ENCODE peak calls at places on chromosomes 4 and X, in eight cellular contexts. One of them, this sample, is unnamed.

GRCh38 chrX:24146283-24146865 is 3.2 kb upstream of the ZFX start:
- DNase-seq in GM13977: peak
- DNase-seq in WTC11: no peak
- DNase-seq in left lung: no peak
- DNase-seq in endothelial cell: no peak
- DNase-seq in foreskin fibroblast: peak
- DNase-seq in psoas muscle: no peak
- DNase-seq in osteocyte: no peak
- DNase-seq in this sample: no peak

GRCh38 chr4:89489338-89489771 is 181.8 kb upstream of the GPRIN3 start:
- DNase-seq in GM13977: no peak
- DNase-seq in left lung: no peak
- DNase-seq in endothelial cell: peak
- DNase-seq in foreskin fibroblast: no peak
- DNase-seq in psoas muscle: peak
- DNase-seq in osteocyte: no peak
- DNase-seq in WTC11: peak
- DNase-seq in this sample: peak

GRCh38 chr4:159010563-159011260 is 92.2 kb upstream of the RAPGEF2 start:
- DNase-seq in endothelial cell: no peak
- DNase-seq in left lung: peak
- DNase-seq in GM13977: no peak
- DNase-seq in foreskin fibroblast: peak
- DNase-seq in WTC11: no peak
- DNase-seq in psoas muscle: peak
- DNase-seq in osteocyte: no peak
- DNase-seq in this sample: no peak

GRCh38 chrX:30893206-30893605 is 4.2 kb upstream of the TAB3 start:
- DNase-seq in psoas muscle: no peak
- DNase-seq in WTC11: no peak
- DNase-seq in osteocyte: no peak
- DNase-seq in left lung: no peak
- DNase-seq in foreskin fibroblast: no peak
- DNase-seq in endothelial cell: no peak
- DNase-seq in GM13977: no peak
- DNase-seq in this sample: no peak

GRCh38 chr4:6687947-6688878 is 5.5 kb upstream of the S100P start:
- DNase-seq in psoas muscle: no peak
- DNase-seq in osteocyte: no peak
- DNase-seq in endothelial cell: no peak
- DNase-seq in GM13977: no peak
- DNase-seq in left lung: peak
- DNase-seq in WTC11: no peak
- DNase-seq in foreskin fibroblast: no peak
- DNase-seq in this sample: peak

GRCh38 chr4:55038176-55038890 is 87.1 kb downstream of the KDR start:
- DNase-seq in GM13977: no peak
- DNase-seq in WTC11: no peak
- DNase-seq in osteocyte: no peak
- DNase-seq in foreskin fibroblast: peak
- DNase-seq in psoas muscle: no peak
- DNase-seq in endothelial cell: no peak
- DNase-seq in left lung: no peak
- DNase-seq in this sample: no peak

GRCh38 chrX:114201622-114202021 is 382.3 kb upstream of the HTR2C start:
- DNase-seq in left lung: no peak
- DNase-seq in osteocyte: no peak
- DNase-seq in foreskin fibroblast: no peak
- DNase-seq in GM13977: no peak
- DNase-seq in WTC11: no peak
- DNase-seq in psoas muscle: no peak
- DNase-seq in endothelial cell: no peak
- DNase-seq in this sample: peak

GRCh38 chr4:7070729-7071511 is 3.1 kb upstream of the GRPEL1 start:
- DNase-seq in GM13977: peak
- DNase-seq in endothelial cell: peak
- DNase-seq in left lung: peak
- DNase-seq in WTC11: peak
- DNase-seq in osteocyte: peak
- DNase-seq in psoas muscle: peak
- DNase-seq in foreskin fibroblast: peak
- DNase-seq in this sample: peak

GRCh38 chrX:50281253-50281652 is 76.7 kb downstream of the CCNB3 start:
- DNase-seq in psoas muscle: no peak
- DNase-seq in osteocyte: no peak
- DNase-seq in endothelial cell: no peak
- DNase-seq in GM13977: no peak
- DNase-seq in foreskin fibroblast: no peak
- DNase-seq in WTC11: no peak
- DNase-seq in left lung: no peak
- DNase-seq in this sample: no peak

GRCh38 chrX:129235903-129236302 is 287.4 kb downstream of the SMARCA1 start:
- DNase-seq in osteocyte: no peak
- DNase-seq in foreskin fibroblast: no peak
- DNase-seq in psoas muscle: no peak
- DNase-seq in GM13977: no peak
- DNase-seq in endothelial cell: no peak
- DNase-seq in left lung: no peak
- DNase-seq in WTC11: no peak
- DNase-seq in this sample: peak

GRCh38 chrX:133921764-133922389 is 63.5 kb downstream of the GPC3 start:
- DNase-seq in WTC11: peak
- DNase-seq in osteocyte: no peak
- DNase-seq in foreskin fibroblast: peak
- DNase-seq in GM13977: peak
- DNase-seq in left lung: peak
- DNase-seq in endothelial cell: peak
- DNase-seq in psoas muscle: peak
- DNase-seq in this sample: peak

GRCh38 chr4:124278477-124278876 is 434.1 kb downstream of the ANKRD50 start:
- DNase-seq in GM13977: no peak
- DNase-seq in WTC11: no peak
- DNase-seq in endothelial cell: no peak
- DNase-seq in foreskin fibroblast: no peak
- DNase-seq in left lung: no peak
- DNase-seq in osteocyte: no peak
- DNase-seq in psoas muscle: no peak
- DNase-seq in this sample: no peak

GRCh38 chrX:1597345-1598020 is 6.1 kb downstream of the AKAP17A start:
- DNase-seq in WTC11: no peak
- DNase-seq in foreskin fibroblast: no peak
- DNase-seq in endothelial cell: no peak
- DNase-seq in psoas muscle: no peak
- DNase-seq in GM13977: peak
- DNase-seq in left lung: no peak
- DNase-seq in osteocyte: no peak
- DNase-seq in this sample: no peak

GRCh38 chr4:29560452-29560851 is 1159.7 kb upstream of the PCDH7 start:
- DNase-seq in WTC11: no peak
- DNase-seq in osteocyte: no peak
- DNase-seq in foreskin fibroblast: no peak
- DNase-seq in GM13977: no peak
- DNase-seq in endothelial cell: no peak
- DNase-seq in psoas muscle: no peak
- DNase-seq in left lung: no peak
- DNase-seq in this sample: no peak

DNA sequence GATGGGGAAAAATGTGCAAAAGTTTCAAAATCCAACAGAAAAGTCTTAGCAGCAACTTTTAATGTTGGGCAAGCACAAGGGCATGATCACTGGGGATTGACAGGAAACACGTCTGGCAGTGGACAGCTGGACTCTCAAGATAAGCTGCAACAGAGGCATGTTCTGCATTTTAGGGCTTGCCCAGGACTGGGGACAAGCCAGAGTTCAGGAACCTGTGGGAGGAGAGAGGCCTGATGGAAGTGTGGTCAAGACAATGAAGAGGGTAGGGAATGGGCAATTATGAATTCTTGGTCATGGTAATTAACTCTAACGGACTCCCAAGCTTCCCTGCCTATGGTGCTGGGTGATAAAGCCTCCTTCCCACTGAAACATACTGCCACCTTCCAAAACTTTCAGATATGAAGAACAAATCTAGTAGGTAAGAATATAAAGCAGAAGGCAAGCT is 48.4 kb downstream of the ANXA3 start:
- DNase-seq in left lung: no peak
- DNase-seq in endothelial cell: peak
- DNase-seq in WTC11: no peak
- DNase-seq in osteocyte: no peak
- DNase-seq in psoas muscle: no peak
- DNase-seq in GM13977: no peak
- DNase-seq in foreskin fibroblast: no peak
- DNase-seq in this sample: no peak
- TF ChIP-seq CTCF in left lung: no peak
- TF ChIP-seq CTCF in endothelial cell: no peak
- TF ChIP-seq CTCF in WTC11: no peak
- TF ChIP-seq CTCF in osteocyte: no peak
- TF ChIP-seq CTCF in psoas muscle: no peak
- TF ChIP-seq CTCF in GM13977: no peak
- TF ChIP-seq CTCF in foreskin fibroblast: no peak
- TF ChIP-seq CTCF in this sample: no peak

DNA sequence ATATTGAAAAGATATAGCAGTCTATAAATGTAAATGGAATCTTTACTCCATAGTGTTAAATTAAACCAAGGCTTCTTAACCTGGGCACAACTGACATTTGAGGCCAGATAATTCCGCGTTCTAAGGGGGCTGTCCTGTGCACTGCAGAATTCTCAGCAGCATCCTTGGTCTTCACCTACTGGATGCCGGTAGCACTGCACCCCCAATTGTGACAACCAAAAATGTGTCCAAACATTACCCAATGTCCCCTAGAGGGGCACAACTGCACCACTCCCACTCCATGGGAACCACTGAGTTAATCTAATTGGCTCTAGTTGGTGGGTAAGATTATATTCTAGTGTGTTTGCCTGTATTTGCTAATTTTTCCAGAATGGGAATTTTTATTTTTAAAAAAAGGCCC is 16.6 kb downstream of the AP1S2 start:
- DNase-seq in foreskin fibroblast: no peak
- DNase-seq in osteocyte: no peak
- DNase-seq in WTC11: peak
- DNase-seq in GM13977: no peak
- DNase-seq in left lung: no peak
- DNase-seq in psoas muscle: no peak
- DNase-seq in endothelial cell: peak
- DNase-seq in this sample: peak
- TF ChIP-seq CTCF in foreskin fibroblast: no peak
- TF ChIP-seq CTCF in osteocyte: peak
- TF ChIP-seq CTCF in WTC11: no peak
- TF ChIP-seq CTCF in GM13977: peak
- TF ChIP-seq CTCF in left lung: no peak
- TF ChIP-seq CTCF in psoas muscle: no peak
- TF ChIP-seq CTCF in endothelial cell: peak
- TF ChIP-seq CTCF in this sample: peak

GRCh38 chrX:148552775-148553174 is 52.4 kb downstream of the AFF2 start:
- DNase-seq in foreskin fibroblast: no peak
- DNase-seq in psoas muscle: no peak
- DNase-seq in WTC11: no peak
- DNase-seq in endothelial cell: no peak
- DNase-seq in left lung: no peak
- DNase-seq in osteocyte: no peak
- DNase-seq in GM13977: peak
- DNase-seq in this sample: peak
- TF ChIP-seq CTCF in foreskin fibroblast: no peak
- TF ChIP-seq CTCF in psoas muscle: no peak
- TF ChIP-seq CTCF in WTC11: no peak
- TF ChIP-seq CTCF in endothelial cell: peak
- TF ChIP-seq CTCF in left lung: no peak
- TF ChIP-seq CTCF in osteocyte: peak
- TF ChIP-seq CTCF in GM13977: no peak
- TF ChIP-seq CTCF in this sample: no peak

DNA sequence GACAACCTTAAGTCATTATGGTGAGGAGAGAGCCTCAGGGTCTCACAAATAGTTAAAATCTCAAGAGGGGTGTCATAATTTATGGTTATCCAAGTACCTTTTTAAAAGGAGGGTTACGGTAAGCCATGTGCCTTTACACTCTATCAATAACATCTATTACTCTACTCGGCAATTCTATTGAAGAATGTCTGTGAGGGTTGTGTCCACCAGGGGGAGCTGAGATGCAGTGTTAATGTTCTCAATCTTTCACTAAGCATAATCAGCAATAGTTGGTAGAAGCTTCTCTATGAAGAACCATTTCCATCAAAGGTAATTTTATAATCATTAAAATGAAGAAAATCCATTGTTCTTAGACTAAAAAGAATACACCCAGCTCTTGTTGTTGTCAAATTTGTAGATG is 457.4 kb downstream of the CENPC start:
- DNase-seq in foreskin fibroblast: no peak
- DNase-seq in GM13977: peak
- DNase-seq in endothelial cell: peak
- DNase-seq in osteocyte: no peak
- DNase-seq in left lung: no peak
- DNase-seq in psoas muscle: peak
- DNase-seq in WTC11: peak
- DNase-seq in this sample: peak
- TF ChIP-seq CTCF in foreskin fibroblast: no peak
- TF ChIP-seq CTCF in GM13977: peak
- TF ChIP-seq CTCF in endothelial cell: peak
- TF ChIP-seq CTCF in osteocyte: peak
- TF ChIP-seq CTCF in left lung: peak
- TF ChIP-seq CTCF in psoas muscle: peak
- TF ChIP-seq CTCF in WTC11: peak
- TF ChIP-seq CTCF in this sample: peak

GRCh38 chrX:123173833-123174232 is 10.2 kb upstream of the GRIA3 start:
- DNase-seq in osteocyte: no peak
- DNase-seq in left lung: no peak
- DNase-seq in endothelial cell: no peak
- DNase-seq in foreskin fibroblast: peak
- DNase-seq in GM13977: peak
- DNase-seq in psoas muscle: no peak
- DNase-seq in WTC11: no peak
- DNase-seq in this sample: peak
- TF ChIP-seq CTCF in osteocyte: no peak
- TF ChIP-seq CTCF in left lung: no peak
- TF ChIP-seq CTCF in endothelial cell: peak
- TF ChIP-seq CTCF in foreskin fibroblast: peak
- TF ChIP-seq CTCF in GM13977: peak
- TF ChIP-seq CTCF in psoas muscle: no peak
- TF ChIP-seq CTCF in WTC11: no peak
- TF ChIP-seq CTCF in this sample: peak

DNA sequence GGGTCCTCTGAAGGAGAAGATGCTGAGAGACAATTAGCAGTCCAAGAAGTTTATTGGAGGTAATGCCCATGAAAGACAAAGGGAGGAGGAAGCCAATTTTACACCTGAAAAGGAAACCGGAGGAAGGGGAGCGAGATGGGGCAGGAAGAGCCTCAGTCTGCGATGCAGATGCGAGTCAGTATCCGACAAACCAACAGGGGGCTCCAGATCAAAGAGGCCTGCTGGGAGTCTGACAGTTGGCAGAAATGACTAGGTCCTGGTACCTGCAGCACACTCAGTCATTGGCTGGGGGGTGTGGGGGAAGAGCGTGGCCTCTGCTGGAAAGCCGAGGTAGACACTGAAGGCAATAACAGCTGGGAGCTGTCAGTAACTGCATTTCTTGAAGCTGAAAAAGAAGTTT is 231.1 kb upstream of the CENPE start:
- DNase-seq in endothelial cell: peak
- DNase-seq in WTC11: peak
- DNase-seq in GM13977: peak
- DNase-seq in osteocyte: no peak
- DNase-seq in left lung: no peak
- DNase-seq in foreskin fibroblast: no peak
- DNase-seq in psoas muscle: no peak
- DNase-seq in this sample: peak
- TF ChIP-seq CTCF in endothelial cell: peak
- TF ChIP-seq CTCF in WTC11: peak
- TF ChIP-seq CTCF in GM13977: peak
- TF ChIP-seq CTCF in osteocyte: no peak
- TF ChIP-seq CTCF in left lung: no peak
- TF ChIP-seq CTCF in foreskin fibroblast: no peak
- TF ChIP-seq CTCF in psoas muscle: no peak
- TF ChIP-seq CTCF in this sample: peak

GRCh38 chr4:134762053-134762452 is 560.5 kb upstream of the PABPC4L start:
- DNase-seq in left lung: no peak
- DNase-seq in psoas muscle: no peak
- DNase-seq in GM13977: no peak
- DNase-seq in foreskin fibroblast: no peak
- DNase-seq in WTC11: peak
- DNase-seq in endothelial cell: no peak
- DNase-seq in osteocyte: no peak
- DNase-seq in this sample: peak
- TF ChIP-seq CTCF in left lung: no peak
- TF ChIP-seq CTCF in psoas muscle: no peak
- TF ChIP-seq CTCF in GM13977: peak
- TF ChIP-seq CTCF in foreskin fibroblast: no peak
- TF ChIP-seq CTCF in WTC11: no peak
- TF ChIP-seq CTCF in endothelial cell: no peak
- TF ChIP-seq CTCF in osteocyte: peak
- TF ChIP-seq CTCF in this sample: peak

This sample was measured in GM23338.